ENCODE peak calls at places on chromosomes 5 and 9, in nine cellular contexts. T is cardiac fibroblast, M is B cell, G is fibroblast of the aortic adventitia, X is stomach, Z is tibial artery, V is choroid plexus epithelial cell, D is neural crest cell, Q is astrocyte of the cerebellum. W is an unnamed sample.

GRCh38 chr5:154801083-154801482 is 45.9 kb downstream of the LARP1 start:
- DNase-seq in T (peak), M (no peak), G (peak), X (no peak), Z (no peak), V (peak), D (no peak), Q (peak), W (no peak)

GRCh38 chr5:173888473-173889135 is 455 bp downstream of the CPEB4 start:
- DNase-seq in T (peak), M (no peak), G (peak), X (no peak), Z (no peak), V (peak), D (no peak), Q (no peak), W (no peak)

GRCh38 chr5:159038907-159039306 is 60.8 kb downstream of the EBF1 start:
- DNase-seq in T (peak), M (no peak), G (peak), X (no peak), Z (peak), V (peak), D (no peak), Q (peak), W (no peak)

GRCh38 chr5:116573617-116574431 is 799 bp downstream of the SEMA6A start:
- DNase-seq in T (peak), M (no peak), G (no peak), X (no peak), Z (peak), V (peak), D (peak), Q (no peak), W (no peak)

GRCh38 chr5:154430466-154430865 is 15.3 kb upstream of the SAP30L start:
- DNase-seq in T (no peak), M (no peak), G (no peak), X (no peak), Z (no peak), V (no peak), D (no peak), Q (no peak), W (no peak)

GRCh38 chr9:135992486-135993408 is 31.6 kb upstream of the UBAC1 start:
- DNase-seq in T (peak), M (peak), G (peak), X (peak), Z (peak), V (peak), D (peak), Q (peak), W (peak)

GRCh38 chr5:41250351-41250987 is 37.1 kb upstream of the C6 start:
- DNase-seq in T (no peak), M (no peak), G (no peak), X (no peak), Z (no peak), V (no peak), D (no peak), Q (no peak), W (no peak)

GRCh38 chr9:129619787-129620668 is 873 bp downstream of the C9orf50 start:
- DNase-seq in T (no peak), M (no peak), G (no peak), X (no peak), Z (no peak), V (peak), D (no peak), Q (no peak), W (no peak)

GRCh38 chr5:108295588-108296368 is 86.1 kb downstream of the FBXL17 start:
- DNase-seq in T (peak), M (no peak), G (peak), X (no peak), Z (no peak), V (peak), D (no peak), Q (no peak), W (no peak)

GRCh38 chr9:16103613-16104012 is 550.8 kb downstream of the CCDC171 start:
- DNase-seq in T (no peak), M (no peak), G (no peak), X (no peak), Z (peak), V (peak), D (peak), Q (peak), W (no peak)

GRCh38 chr5:14191325-14191724 is 48.2 kb downstream of the TRIO start:
- DNase-seq in T (peak), M (no peak), G (no peak), X (no peak), Z (no peak), V (no peak), D (no peak), Q (no peak), W (no peak)

GRCh38 chr9:110782701-110783100 is 114.1 kb downstream of the MUSK start:
- DNase-seq in T (no peak), M (no peak), G (no peak), X (no peak), Z (no peak), V (no peak), D (no peak), Q (no peak), W (no peak)

GRCh38 chr9:117335797-117336435 is 78.9 kb downstream of the ASTN2 start:
- DNase-seq in T (no peak), M (no peak), G (no peak), X (no peak), Z (no peak), V (no peak), D (no peak), Q (no peak), W (no peak)

GRCh38 chr5:120923026-120923425 is 458.9 kb downstream of the PRR16 start:
- DNase-seq in T (no peak), M (no peak), G (no peak), X (no peak), Z (no peak), V (no peak), D (no peak), Q (no peak), W (no peak)

GRCh38 chr5:180806351-180807011 is 3.9 kb upstream of the MGAT1 start:
- DNase-seq in T (no peak), M (peak), G (no peak), X (no peak), Z (peak), V (no peak), D (no peak), Q (no peak), W (no peak)

GRCh38 chr5:1538276-1538675 is 14.5 kb upstream of the LPCAT1 start:
- DNase-seq in T (no peak), M (peak), G (no peak), X (no peak), Z (no peak), V (no peak), D (no peak), Q (no peak), W (no peak)

GRCh38 chr5:81717221-81717620 is 33.7 kb downstream of the SSBP2 start:
- DNase-seq in T (peak), M (no peak), G (peak), X (no peak), Z (no peak), V (peak), D (no peak), Q (no peak), W (no peak)

GRCh38 chr9:98880311-98881015 is 63.2 kb upstream of the COL15A1 start:
- DNase-seq in T (no peak), M (no peak), G (no peak), X (no peak), Z (no peak), V (no peak), D (no peak), Q (no peak), W (no peak)

GRCh38 chr9:112755059-112755458 is 4.5 kb downstream of the SNX30 start:
- DNase-seq in T (peak), M (no peak), G (peak), X (no peak), Z (no peak), V (peak), D (no peak), Q (no peak), W (no peak)

GRCh38 chr9:38705917-38706316 is 14.0 kb downstream of the FAM240B start:
- DNase-seq in T (no peak), M (no peak), G (no peak), X (no peak), Z (no peak), V (no peak), D (no peak), Q (no peak), W (no peak)

GRCh38 chr5:173916233-173916632 is 28.1 kb downstream of the CPEB4 start:
- DNase-seq in T (no peak), M (no peak), G (no peak), X (no peak), Z (no peak), V (no peak), D (no peak), Q (no peak), W (no peak)

GRCh38 chr5:39117401-39117800 is 43.2 kb upstream of the RICTOR start:
- DNase-seq in T (peak), M (no peak), G (no peak), X (no peak), Z (no peak), V (no peak), D (no peak), Q (no peak), W (no peak)

GRCh38 chr9:125659201-125659840 is 47.7 kb downstream of the MAPKAP1 start:
- DNase-seq in T (peak), M (no peak), G (peak), X (no peak), Z (no peak), V (no peak), D (no peak), Q (no peak), W (no peak)

GRCh38 chr9:16571127-16571848 is 299.2 kb downstream of the BNC2 start:
- DNase-seq in T (peak), M (no peak), G (peak), X (no peak), Z (no peak), V (peak), D (no peak), Q (no peak), W (no peak)

GRCh38 chr9:124513374-124513994 is 6.3 kb upstream of the NR5A1 start:
- DNase-seq in T (no peak), M (no peak), G (no peak), X (no peak), Z (no peak), V (no peak), D (no peak), Q (no peak), W (no peak)

GRCh38 chr5:66840527-66841013 is 244.4 kb downstream of the MAST4 start:
- DNase-seq in T (peak), M (no peak), G (no peak), X (no peak), Z (no peak), V (no peak), D (no peak), Q (no peak), W (no peak)

GRCh38 chr5:160685695-160686094 is 166.3 kb downstream of the ATP10B start:
- DNase-seq in T (no peak), M (no peak), G (no peak), X (no peak), Z (no peak), V (no peak), D (no peak), Q (no peak), W (no peak)

GRCh38 chr5:15496886-15497285 is 3.1 kb upstream of the FBXL7 start:
- DNase-seq in T (no peak), M (no peak), G (no peak), X (no peak), Z (no peak), V (no peak), D (no peak), Q (no peak), W (no peak)

GRCh38 chr5:73718762-73719161 is 92.8 kb downstream of the ARHGEF28 start:
- DNase-seq in T (no peak), M (no peak), G (no peak), X (no peak), Z (no peak), V (no peak), D (no peak), Q (no peak), W (no peak)

GRCh38 chr9:95574176-95574575 is 57.4 kb upstream of the PTCH1 start:
- DNase-seq in T (no peak), M (no peak), G (no peak), X (no peak), Z (no peak), V (no peak), D (no peak), Q (no peak), W (no peak)
- TF ChIP-seq CTCF in T (no peak), M (no peak), G (no peak), X (no peak), Z (no peak), V (no peak), D (no peak), Q (no peak), W (no peak)

GRCh38 chr5:150797384-150797783 is 18.8 kb downstream of the SMIM3 start:
- DNase-seq in T (no peak), M (no peak), G (no peak), X (no peak), Z (no peak), V (no peak), D (no peak), Q (no peak), W (no peak)

GRCh38 chr5:150804388-150804787 is 25.8 kb downstream of the SMIM3 start:
- DNase-seq in T (no peak), M (no peak), G (no peak), X (no peak), Z (no peak), V (no peak), D (no peak), Q (no peak), W (no peak)

GRCh38 chr5:150801117-150801927 is 22.8 kb downstream of the SMIM3 start:
- DNase-seq in T (peak), M (no peak), G (peak), X (no peak), Z (peak), V (peak), D (peak), Q (peak), W (no peak)
- TF ChIP-seq CTCF in T (peak), M (peak), G (peak), X (peak), Z (peak), V (peak), D (peak), Q (peak), W (peak)

DNA sequence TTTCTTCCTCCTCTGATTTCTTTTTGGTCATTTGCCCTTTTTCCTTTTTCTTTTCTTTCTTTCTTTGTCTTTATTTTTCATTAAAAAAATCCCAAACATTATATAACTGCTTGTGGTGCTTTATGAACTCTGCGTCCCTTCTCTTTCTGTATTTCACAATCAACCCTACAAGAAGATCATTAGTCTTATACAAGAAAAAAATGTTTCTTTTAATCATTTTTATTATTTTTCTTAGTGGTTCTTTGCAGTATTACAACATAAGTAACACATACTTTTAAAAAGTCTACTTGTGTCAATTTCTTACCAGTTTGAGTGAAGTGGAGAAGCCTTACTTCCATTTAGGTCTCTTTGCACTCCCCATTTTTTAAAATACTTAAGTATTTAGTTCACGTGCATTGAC is 212.7 kb upstream of the SMC2 start:
- DNase-seq in T (no peak), M (no peak), G (no peak), X (no peak), Z (no peak), V (no peak), D (no peak), Q (no peak), W (no peak)
- TF ChIP-seq CTCF in T (no peak), M (no peak), G (no peak), X (no peak), Z (no peak), V (no peak), D (no peak), Q (no peak), W (no peak)

GRCh38 chr5:65072836-65073620 is 304.3 kb downstream of the CWC27 start:
- DNase-seq in T (no peak), M (no peak), G (no peak), X (no peak), Z (no peak), V (no peak), D (no peak), Q (no peak), W (no peak)

GRCh38 chr5:65078331-65078730 is 309.6 kb downstream of the CWC27 start:
- DNase-seq in T (no peak), M (no peak), G (no peak), X (no peak), Z (no peak), V (peak), D (no peak), Q (no peak), W (no peak)

GRCh38 chr5:65077653-65078052 is 308.9 kb downstream of the CWC27 start:
- DNase-seq in T (no peak), M (no peak), G (no peak), X (no peak), Z (no peak), V (no peak), D (no peak), Q (no peak), W (no peak)

GRCh38 chr5:65075623-65076250 is 307.0 kb downstream of the CWC27 start:
- DNase-seq in T (no peak), M (no peak), G (no peak), X (no peak), Z (no peak), V (no peak), D (no peak), Q (no peak), W (no peak)

DNA sequence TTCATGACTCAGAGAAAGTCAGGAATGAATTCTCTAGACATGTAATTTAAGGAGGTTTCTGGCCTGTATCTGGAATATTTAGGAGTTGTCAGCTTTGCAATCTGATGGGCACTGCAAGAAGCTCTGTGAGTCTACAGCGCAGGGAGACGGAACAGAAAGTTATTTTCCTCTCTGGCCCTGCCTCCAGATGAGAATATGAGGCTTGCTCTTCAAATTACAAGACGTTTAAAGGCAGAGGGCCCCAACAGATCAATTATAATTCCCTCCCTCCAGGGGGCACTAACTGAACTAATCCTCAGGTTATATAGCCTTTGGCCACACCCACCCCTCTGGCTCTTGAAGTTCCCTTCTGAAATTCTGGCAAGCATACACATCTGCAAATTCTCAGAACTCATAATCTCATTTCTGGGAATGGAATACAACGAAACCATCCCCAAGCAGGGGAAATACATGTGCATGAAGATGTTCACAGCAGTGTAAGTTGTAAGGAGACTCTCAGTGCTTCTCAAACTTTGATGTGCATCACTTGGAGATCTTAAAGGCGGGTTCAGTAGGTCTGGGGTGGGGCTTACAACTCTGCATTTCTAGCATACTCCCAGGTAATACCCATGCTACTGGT is 307.6 kb downstream of the CWC27 start:
- DNase-seq in T (peak), M (peak), G (peak), X (no peak), Z (peak), V (peak), D (no peak), Q (no peak), W (no peak)
- TF ChIP-seq CTCF in T (peak), M (peak), G (peak), X (no peak), Z (no peak), V (peak), D (no peak), Q (peak), W (peak)

GRCh38 chr5:138536665-138537315 is 6.2 kb downstream of the ETF1 start:
- DNase-seq in T (peak), M (no peak), G (no peak), X (no peak), Z (no peak), V (peak), D (no peak), Q (no peak), W (no peak)
- TF ChIP-seq CTCF in T (peak), M (peak), G (peak), X (no peak), Z (no peak), V (peak), D (peak), Q (peak), W (peak)

GRCh38 chr9:84241817-84242356 is 98.7 kb downstream of the SLC28A3 start:
- DNase-seq in T (no peak), M (no peak), G (no peak), X (no peak), Z (no peak), V (no peak), D (no peak), Q (no peak), W (no peak)

GRCh38 chr9:84239341-84239740 is 101.2 kb downstream of the SLC28A3 start:
- DNase-seq in T (peak), M (no peak), G (no peak), X (no peak), Z (no peak), V (peak), D (no peak), Q (no peak), W (no peak)

GRCh38 chr9:84235516-84235915 is 105.0 kb downstream of the SLC28A3 start:
- DNase-seq in T (no peak), M (no peak), G (no peak), X (no peak), Z (no peak), V (no peak), D (no peak), Q (no peak), W (no peak)

DNA sequence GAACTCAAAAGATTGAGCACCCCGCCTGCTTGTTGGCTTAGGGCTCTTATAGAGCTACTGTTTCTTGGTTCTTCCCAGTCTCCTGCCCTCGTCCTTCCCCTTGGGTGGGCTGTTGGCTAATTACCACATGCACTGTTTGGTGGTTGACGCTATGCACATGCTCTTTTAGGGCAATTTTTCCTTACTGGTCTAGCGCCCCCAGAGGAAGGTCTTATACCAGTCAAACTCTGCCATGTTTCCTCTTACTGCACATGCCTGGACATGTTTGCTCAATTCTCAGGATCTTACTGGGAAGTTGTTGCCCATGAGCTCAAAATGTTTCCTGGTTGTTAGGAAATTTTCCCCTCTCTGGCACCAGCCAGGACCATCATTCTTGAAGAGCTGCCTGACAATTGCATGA is 101.9 kb downstream of the SLC28A3 start:
- DNase-seq in T (peak), M (no peak), G (no peak), X (no peak), Z (no peak), V (peak), D (no peak), Q (no peak), W (no peak)
- TF ChIP-seq CTCF in T (peak), M (no peak), G (peak), X (no peak), Z (no peak), V (peak), D (peak), Q (no peak), W (no peak)

GRCh38 chr5:176536902-176537607 is at the start of gene RNF44:
- DNase-seq in T (peak), M (peak), G (peak), X (peak), Z (peak), V (peak), D (peak), Q (peak), W (peak)

GRCh38 chr5:176538985-176539384 is 1.8 kb upstream of the RNF44 start:
- DNase-seq in T (no peak), M (no peak), G (no peak), X (no peak), Z (no peak), V (no peak), D (no peak), Q (no peak), W (no peak)

GRCh38 chr5:176540476-176540899 is 3.3 kb upstream of the RNF44 start:
- DNase-seq in T (no peak), M (no peak), G (no peak), X (no peak), Z (no peak), V (no peak), D (no peak), Q (no peak), W (no peak)

GRCh38 chr5:176537608-176538504 is 654 bp upstream of the RNF44 start:
- DNase-seq in T (peak), M (peak), G (peak), X (peak), Z (peak), V (peak), D (peak), Q (peak), W (peak)

GRCh38 chr5:176538505-176538806 is 1.3 kb upstream of the RNF44 start:
- DNase-seq in T (no peak), M (no peak), G (no peak), X (no peak), Z (no peak), V (no peak), D (no peak), Q (no peak), W (no peak)
- TF ChIP-seq CTCF in T (no peak), M (no peak), G (no peak), X (no peak), Z (no peak), V (no peak), D (no peak), Q (no peak), W (no peak)

DNA sequence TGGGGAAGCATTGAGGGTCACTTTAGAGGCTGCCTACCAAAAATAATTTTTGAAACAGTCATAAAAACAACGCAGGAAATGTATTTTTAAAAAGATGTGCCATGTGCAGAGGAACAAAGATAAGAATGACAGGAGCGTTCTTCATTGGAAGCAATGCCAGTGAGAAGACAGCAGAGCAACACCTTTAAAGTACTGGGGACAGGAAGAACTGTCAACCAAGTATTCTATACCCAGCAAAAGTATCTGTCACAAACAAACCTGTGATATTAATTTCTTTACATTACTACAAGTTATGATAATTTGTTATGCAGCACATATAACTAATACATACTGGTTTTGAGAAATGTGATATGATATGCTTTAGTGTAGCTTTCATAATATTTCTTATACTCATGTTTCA is 675.6 kb downstream of the IRX1 start:
- DNase-seq in T (no peak), M (no peak), G (no peak), X (no peak), Z (no peak), V (no peak), D (no peak), Q (no peak), W (no peak)
- TF ChIP-seq CTCF in T (no peak), M (no peak), G (no peak), X (no peak), Z (no peak), V (no peak), D (no peak), Q (no peak), W (no peak)

W was measured in natural killer cell.